ENCODE peak calls at places on chromosome 21, in six cellular contexts. N is A549, T is endothelial cell of umbilical vein, U is GM12878, B is HepG2, P is K562. K is an unnamed sample.

GRCh38 chr21:28148400-28149064 is 844.1 kb downstream of the LTN1 start:
- DNase-seq in B (no peak), N (no peak), U (no peak), P (no peak), T (no peak), K (no peak)

GRCh38 chr21:40453183-40453582 is 393.8 kb downstream of the DSCAM start:
- DNase-seq in T (no peak), U (no peak), B (no peak), N (no peak), P (no peak), K (no peak)

GRCh38 chr21:34986561-34987533 is 62.3 kb downstream of the RUNX1 start:
- DNase-seq in N (no peak), U (peak; percentile 72), T (no peak), P (no peak), B (peak; percentile 84), K (peak; percentile 87)

GRCh38 chr21:33033094-33033951 is 7.6 kb downstream of the OLIG2 start:
- DNase-seq in U (no peak), P (no peak), N (no peak), T (no peak), B (no peak), K (no peak)

GRCh38 chr21:31266241-31266640 is 77.8 kb downstream of the TIAM1 start:
- DNase-seq in N (no peak), B (no peak), P (no peak), U (no peak), T (no peak), K (no peak)

GRCh38 chr21:36209626-36210171 is 53.1 kb downstream of the DOP1B start:
- DNase-seq in N (no peak), U (no peak), T (peak; percentile 42), B (peak; percentile 71), P (peak; percentile 37), K (peak; percentile 74)

GRCh38 chr21:17783816-17784598 is 35.1 kb downstream of the C21orf91 start:
- DNase-seq in N (no peak), U (peak; percentile 89), B (no peak), P (no peak), T (no peak), K (peak; percentile 75)

GRCh38 chr21:23578027-23578426 is 2029.3 kb downstream of the MRPL39 start:
- DNase-seq in B (no peak), U (no peak), P (no peak), N (no peak), T (no peak), K (no peak)

GRCh38 chr21:16891821-16892220 is 621.0 kb upstream of the CXADR start:
- DNase-seq in N (no peak), P (no peak), U (no peak), B (no peak), T (peak; percentile 88), K (no peak)

GRCh38 chr21:27674037-27674436 is 707.1 kb upstream of the ADAMTS5 start:
- DNase-seq in P (no peak), B (no peak), N (no peak), T (no peak), U (no peak), K (no peak)

GRCh38 chr21:22584308-22584707 is 1586.1 kb downstream of the NCAM2 start:
- DNase-seq in P (no peak), N (no peak), T (no peak), U (no peak), B (no peak), K (no peak)

GRCh38 chr21:45704311-45705108 is 61.0 kb downstream of the PCBP3 start:
- DNase-seq in P (no peak), N (no peak), U (no peak), B (no peak), T (no peak), K (no peak)

GRCh38 chr21:40696246-40696645 is 150.7 kb downstream of the DSCAM start:
- DNase-seq in T (no peak), B (no peak), U (no peak), P (no peak), N (no peak), K (no peak)

GRCh38 chr21:33780631-33781030 is 135.0 kb downstream of the ATP5PO start:
- DNase-seq in N (no peak), P (no peak), T (no peak), B (no peak), U (no peak), K (no peak)

GRCh38 chr21:45412491-45412890 is 7.5 kb downstream of the COL18A1 start:
- DNase-seq in U (no peak), B (no peak), N (no peak), T (no peak), P (no peak), K (no peak)

GRCh38 chr21:37057614-37058013 is 15.3 kb downstream of the PIGP start:
- DNase-seq in N (no peak), B (no peak), T (no peak), U (no peak), P (no peak), K (no peak)

GRCh38 chr21:32920474-32920873 is 105.3 kb upstream of the OLIG2 start:
- DNase-seq in T (no peak), P (no peak), B (no peak), U (no peak), N (no peak), K (no peak)

GRCh38 chr21:17819878-17820232 is 699 bp upstream of the C21orf91 start:
- DNase-seq in U (no peak), P (peak; percentile 31), B (peak; percentile 14), T (no peak), N (no peak), K (no peak)

GRCh38 chr21:31293986-31294385 is 50.1 kb downstream of the TIAM1 start:
- DNase-seq in P (no peak), B (no peak), T (peak; percentile 13), U (no peak), N (no peak), K (no peak)

GRCh38 chr21:43758132-43758619 is 17.9 kb downstream of the CSTB start:
- DNase-seq in P (no peak), T (no peak), N (no peak), U (no peak), B (no peak), K (no peak)

GRCh38 chr21:14687277-14687642 is 141.1 kb upstream of the SAMSN1 start:
- DNase-seq in U (peak; percentile 71), T (no peak), N (no peak), P (no peak), B (no peak), K (peak; percentile 69)

GRCh38 chr21:15206514-15206913 is 141.7 kb upstream of the NRIP1 start:
- DNase-seq in U (peak; percentile 8), P (no peak), B (no peak), N (no peak), T (no peak), K (no peak)

GRCh38 chr21:36149788-36150187 is 6.8 kb upstream of the DOP1B start:
- DNase-seq in T (no peak), B (no peak), P (no peak), U (no peak), N (no peak), K (no peak)

GRCh38 chr21:35465750-35466149 is 416.6 kb upstream of the RUNX1 start:
- DNase-seq in T (no peak), N (no peak), P (no peak), U (no peak), B (no peak), K (no peak)

GRCh38 chr21:34531399-34531798 is 19.4 kb upstream of the KCNE1 start:
- DNase-seq in P (no peak), T (peak; percentile 26), U (no peak), B (no peak), N (no peak), K (no peak)

GRCh38 chr21:45461369-45461750 is 56.4 kb downstream of the COL18A1 start:
- DNase-seq in P (no peak), U (no peak), B (no peak), N (no peak), T (no peak), K (no peak)

GRCh38 chr21:15247613-15248012 is 182.8 kb upstream of the NRIP1 start:
- DNase-seq in U (no peak), B (no peak), N (no peak), P (no peak), T (no peak), K (no peak)

GRCh38 chr21:15688809-15689208 is 41.0 kb upstream of the USP25 start:
- DNase-seq in P (no peak), T (no peak), U (no peak), B (no peak), N (no peak), K (peak; percentile 71)

GRCh38 chr21:40200962-40201361 is 333.7 kb downstream of the PCP4 start:
- DNase-seq in U (no peak), B (no peak), N (no peak), P (no peak), T (no peak), K (no peak)

DNA sequence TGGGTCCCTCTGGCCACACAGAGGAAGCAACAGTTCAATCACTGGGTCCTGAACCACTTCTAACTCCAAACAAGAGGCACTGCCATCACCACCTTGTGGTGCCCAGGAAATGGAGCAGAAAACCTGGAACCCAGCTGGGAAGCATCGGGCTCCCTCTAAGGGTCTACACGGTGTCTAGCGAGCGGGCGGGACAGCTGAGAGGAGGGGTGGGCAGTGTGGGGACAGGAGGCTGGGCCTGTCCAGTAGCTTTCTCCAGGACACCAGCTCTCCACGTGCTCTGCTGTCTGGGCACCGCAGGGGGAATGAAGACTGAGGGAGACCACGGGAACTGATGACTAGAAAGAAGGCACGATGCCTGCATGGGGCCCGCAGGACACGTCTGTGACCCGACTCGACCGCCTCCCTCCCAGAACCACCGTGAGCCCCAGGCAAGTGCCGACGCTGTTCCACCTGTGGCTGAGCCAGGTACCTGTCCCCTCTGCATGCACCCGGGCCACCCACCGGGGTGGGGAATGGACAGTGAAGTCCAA is 5.4 kb upstream of the PRDM15 start:
- DNase-seq in N (no peak), P (no peak), T (no peak), B (no peak), U (no peak), K (no peak)
- TF ChIP-seq POLR2A in N (no peak), P (no peak), T (no peak), B (no peak), U (no peak), K (no peak)

GRCh38 chr21:38312822-38313221 is 56.0 kb downstream of the KCNJ15 start:
- DNase-seq in B (no peak), T (no peak), P (no peak), U (no peak), N (no peak), K (no peak)

GRCh38 chr21:38315155-38315554 is 58.4 kb downstream of the KCNJ15 start:
- DNase-seq in P (no peak), N (no peak), U (no peak), T (no peak), B (no peak), K (no peak)

GRCh38 chr21:38311765-38312164 is 55.0 kb downstream of the KCNJ15 start:
- DNase-seq in B (no peak), T (no peak), U (no peak), P (no peak), N (no peak), K (no peak)

GRCh38 chr21:38311091-38311490 is 54.3 kb downstream of the KCNJ15 start:
- DNase-seq in N (no peak), B (no peak), P (no peak), U (no peak), T (no peak), K (no peak)

GRCh38 chr21:38314534-38314933 is 57.7 kb downstream of the KCNJ15 start:
- DNase-seq in P (no peak), N (no peak), U (no peak), B (no peak), T (no peak), K (no peak)
- TF ChIP-seq MYC in P (no peak), N (no peak), U (no peak), B (no peak), T (no peak), K (no peak)

GRCh38 chr21:29524055-29524454 is 225.3 kb downstream of the BACH1 start:
- DNase-seq in B (no peak), T (no peak), N (no peak), U (no peak), P (no peak), K (no peak)
- TF ChIP-seq MAX in B (no peak), T (no peak), N (no peak), U (no peak), P (no peak), K (no peak)

GRCh38 chr21:42413500-42413899 is 9.8 kb downstream of the UBASH3A start:
- DNase-seq in N (no peak), T (no peak), B (no peak), P (no peak), U (no peak), K (no peak)
- TF ChIP-seq POLR2A in N (no peak), T (no peak), B (no peak), P (no peak), U (no peak), K (no peak)